ENCODE peak calls at places on chromosome 9, in four cellular contexts. J is WTC11; A is NCI-H1436; D is activated CD4-positive, alpha-beta T cell treated with anti-CD3 and anti-CD28 coated beads, Interleukin-2, amount 50 U/mL, for 1 hour. B is an unnamed sample.

GRCh38 chr9:90433398-90433890 is 209.2 kb downstream of the DIRAS2 start:
- DNase-seq in A (no peak), D (no peak), J (peak), B (peak)

GRCh38 chr9:76985581-76985980 is 33.9 kb upstream of the FOXB2 start:
- DNase-seq in J (no peak), D (no peak), A (no peak), B (no peak)

GRCh38 chr9:89440548-89440947 is 57.4 kb downstream of the SEMA4D start:
- DNase-seq in D (no peak), J (no peak), A (no peak), B (no peak)

GRCh38 chr9:81183763-81184162 is 505.6 kb downstream of the TLE1 start:
- DNase-seq in J (no peak), D (no peak), A (no peak), B (no peak)

GRCh38 chr9:33778700-33779351 is 16.5 kb upstream of the PRSS3 start:
- DNase-seq in A (peak), J (peak), D (peak), B (peak)

GRCh38 chr9:136721339-136722092 is 9.1 kb downstream of the DIPK1B start:
- DNase-seq in J (no peak), A (no peak), D (no peak), B (no peak)

GRCh38 chr9:134061688-134062371 is 6.0 kb downstream of the BRD3 start:
- DNase-seq in A (no peak), D (no peak), J (no peak), B (no peak)

GRCh38 chr9:131037336-131038255 is 28.6 kb downstream of the LAMC3 start:
- DNase-seq in J (no peak), D (no peak), A (no peak), B (no peak)

GRCh38 chr9:74573792-74574191 is 76.7 kb downstream of the RORB start:
- DNase-seq in J (no peak), A (no peak), D (no peak), B (no peak)

GRCh38 chr9:137448569-137448962 is 7.4 kb upstream of the ENTPD8 start:
- DNase-seq in J (no peak), A (no peak), D (no peak), B (no peak)

GRCh38 chr9:116271307-116271706 is 117.7 kb downstream of the PAPPA start:
- DNase-seq in J (no peak), D (no peak), A (no peak), B (no peak)

GRCh38 chr9:2837915-2838314 is 6.0 kb downstream of the PUM3 start:
- DNase-seq in A (no peak), D (no peak), J (no peak), B (no peak)

GRCh38 chr9:97529363-97530076 is 28.1 kb downstream of the TMOD1 start:
- DNase-seq in D (no peak), J (no peak), A (peak), B (no peak)

GRCh38 chr9:69637801-69638200 is 34.4 kb downstream of the APBA1 start:
- DNase-seq in A (no peak), D (no peak), J (no peak), B (no peak)

GRCh38 chr9:125043631-125044030 is 99.7 kb downstream of the SCAI start:
- DNase-seq in A (no peak), D (no peak), J (no peak), B (no peak)

GRCh38 chr9:121958530-121958929 is 134.6 kb downstream of the TTLL11 start:
- DNase-seq in D (no peak), J (no peak), A (peak), B (no peak)

GRCh38 chr9:21840647-21841046 is 38.2 kb downstream of the MTAP start:
- DNase-seq in J (no peak), D (no peak), A (no peak), B (no peak)

GRCh38 chr9:131631254-131631653 is 85.9 kb downstream of the PRRT1B start:
- DNase-seq in J (no peak), A (no peak), D (no peak), B (no peak)

GRCh38 chr9:4126184-4126865 is 173.5 kb downstream of the GLIS3 start:
- DNase-seq in J (no peak), A (no peak), D (no peak), B (no peak)

GRCh38 chr9:114677418-114677817 is 4.6 kb downstream of the TEX48 start:
- DNase-seq in A (peak), J (no peak), D (no peak), B (no peak)

GRCh38 chr9:97786341-97786740 is 66.7 kb upstream of the FOXE1 start:
- DNase-seq in A (no peak), J (no peak), D (no peak), B (no peak)

GRCh38 chr9:4010309-4010708 is 289.6 kb downstream of the GLIS3 start:
- DNase-seq in D (no peak), A (no peak), J (no peak), B (no peak)

GRCh38 chr9:123355761-123356520 is at the start of gene CRB2:
- DNase-seq in J (peak), A (no peak), D (no peak), B (peak)

GRCh38 chr9:131334568-131335105 is 45.1 kb downstream of the PLPP7 start:
- DNase-seq in A (no peak), J (peak), D (no peak), B (no peak)

GRCh38 chr9:32741706-32742105 is 41.6 kb upstream of the TMEM215 start:
- DNase-seq in J (no peak), D (no peak), A (no peak), B (no peak)

GRCh38 chr9:37297592-37297991 is 124.9 kb upstream of the GRHPR start:
- DNase-seq in D (no peak), J (no peak), A (no peak), B (no peak)

GRCh38 chr9:110217656-110218099 is 9.7 kb upstream of the C9orf152 start:
- DNase-seq in D (no peak), A (peak), J (no peak), B (no peak)

GRCh38 chr9:88233091-88233490 is 94.8 kb upstream of the SPATA31C2 start:
- DNase-seq in A (no peak), J (no peak), D (no peak), B (no peak)

GRCh38 chr9:10706788-10707187 is 94.0 kb upstream of the PTPRD start:
- DNase-seq in A (no peak), J (no peak), D (no peak), B (no peak)

GRCh38 chr9:113475992-113476391 is 12.5 kb downstream of the RGS3 start:
- DNase-seq in A (no peak), J (no peak), D (no peak), B (no peak)

GRCh38 chr9:4137234-4137633 is 162.6 kb downstream of the GLIS3 start:
- DNase-seq in D (no peak), A (no peak), J (no peak), B (no peak)

GRCh38 chr9:90805006-90805993 is 3.7 kb downstream of the SYK start:
- DNase-seq in A (peak), D (no peak), J (no peak), B (no peak)

GRCh38 chr9:129876815-129877214 is 41.6 kb downstream of the USP20 start:
- DNase-seq in D (no peak), J (no peak), A (no peak), B (no peak)

GRCh38 chr9:3200331-3200774 is 325.4 kb downstream of the RFX3 start:
- DNase-seq in A (no peak), D (no peak), J (no peak), B (no peak)

GRCh38 chr9:84293001-84293798 is 47.4 kb downstream of the SLC28A3 start:
- DNase-seq in A (no peak), D (no peak), J (no peak), B (no peak)

GRCh38 chr9:134315716-134316443 is 10.4 kb upstream of the RXRA start:
- DNase-seq in A (no peak), J (no peak), D (no peak), B (no peak)

GRCh38 chr9:88835772-88836171 is 155.5 kb upstream of the S1PR3 start:
- DNase-seq in D (no peak), A (no peak), J (no peak), B (no peak)

GRCh38 chr9:84819446-84819845 is 149.9 kb downstream of the NTRK2 start:
- DNase-seq in D (no peak), A (no peak), J (peak), B (no peak)

B was measured in endothelial cell.